ENCODE peak calls at places on chromosome 14, in eight cellular contexts. Y, J, M, X, D, P, S and L are unnamed samples.

GRCh38 chr14:67940476-67940875 is 120.9 kb downstream of the RAD51B start:
- DNase-seq in M (no peak), P (no peak), D (no peak), X (no peak), Y (no peak), S (no peak), J (no peak), L (no peak)

GRCh38 chr14:58822856-58823255 is 185.1 kb downstream of the DACT1 start:
- DNase-seq in J (no peak), D (no peak), Y (no peak), S (no peak), X (no peak), M (no peak), P (no peak), L (no peak)

GRCh38 chr14:86654558-86655184 is 1124.7 kb downstream of the FLRT2 start:
- DNase-seq in Y (peak; percentile 2), M (peak; percentile 38), J (peak; percentile 35), P (peak; percentile 49), D (peak; percentile 0), S (peak; percentile 0), X (peak; percentile 21), L (peak; percentile 11)

GRCh38 chr14:100340454-100340813 is 17.3 kb downstream of the SLC25A47 start:
- DNase-seq in X (no peak), P (no peak), Y (no peak), S (no peak), D (no peak), J (no peak), M (no peak), L (no peak)

GRCh38 chr14:26855051-26855753 is 257.4 kb upstream of the NOVA1 start:
- DNase-seq in D (no peak), P (no peak), M (no peak), J (no peak), S (no peak), X (no peak), Y (no peak), L (no peak)

GRCh38 chr14:94125659-94126418 is 3.6 kb downstream of the IFI27L2 start:
- DNase-seq in Y (no peak), J (no peak), D (no peak), M (no peak), S (no peak), X (no peak), P (no peak), L (no peak)

GRCh38 chr14:68139466-68140110 is 320.0 kb downstream of the RAD51B start:
- DNase-seq in P (no peak), J (no peak), S (no peak), D (no peak), M (no peak), X (no peak), Y (no peak), L (no peak)

GRCh38 chr14:95288672-95289322 is 30.9 kb downstream of the CLMN start:
- DNase-seq in P (no peak), M (no peak), Y (no peak), D (no peak), S (no peak), J (no peak), X (no peak), L (no peak)

GRCh38 chr14:50844397-50844796 is 13.4 kb upstream of the NIN start:
- DNase-seq in Y (no peak), M (no peak), P (no peak), S (no peak), J (no peak), D (no peak), X (no peak), L (no peak)

GRCh38 chr14:44732144-44732543 is 225.1 kb upstream of the FSCB start:
- DNase-seq in P (no peak), X (no peak), D (no peak), S (no peak), J (no peak), M (no peak), Y (no peak), L (no peak)

GRCh38 chr14:56891226-56891625 is 80.9 kb upstream of the OTX2 start:
- DNase-seq in Y (no peak), M (no peak), P (no peak), D (no peak), X (no peak), S (no peak), J (peak; percentile 21), L (no peak)

GRCh38 chr14:71487941-71488340 is 444.3 kb upstream of the RGS6 start:
- DNase-seq in D (no peak), S (no peak), X (peak; percentile 31), P (no peak), J (no peak), M (no peak), Y (no peak), L (no peak)

GRCh38 chr14:91339606-91340369 is 77.8 kb downstream of the CCDC88C start:
- DNase-seq in S (no peak), J (no peak), M (no peak), Y (no peak), D (no peak), X (no peak), P (no peak), L (no peak)

GRCh38 chr14:69325646-69326265 is 65.8 kb downstream of the GALNT16 start:
- DNase-seq in P (no peak), M (no peak), D (no peak), S (no peak), X (no peak), Y (no peak), J (no peak), L (no peak)

GRCh38 chr14:20455355-20456300 is 602 bp downstream of the APEX1 start:
- DNase-seq in J (no peak), Y (no peak), M (no peak), S (no peak), X (peak; percentile 89), P (peak; percentile 27), D (peak; percentile 8), L (no peak)

GRCh38 chr14:52051251-52051650 is 17.6 kb downstream of the NID2 start:
- DNase-seq in P (no peak), S (no peak), D (no peak), X (peak; percentile 7), J (no peak), M (no peak), Y (no peak), L (no peak)

GRCh38 chr14:74583689-74584434 is 28.2 kb downstream of the LTBP2 start:
- DNase-seq in M (no peak), P (no peak), J (no peak), S (peak; percentile 69), Y (peak; percentile 23), D (no peak), X (no peak), L (no peak)

GRCh38 chr14:69069020-69069421 is 83.9 kb downstream of the DCAF5 start:
- DNase-seq in Y (no peak), J (no peak), S (no peak), M (no peak), P (no peak), X (no peak), D (no peak), L (no peak)

GRCh38 chr14:43165651-43166050 is 1341.4 kb downstream of the FSCB start:
- DNase-seq in J (no peak), Y (no peak), D (no peak), X (no peak), P (no peak), M (no peak), S (no peak), L (no peak)

GRCh38 chr14:65348137-65348536 is 64.4 kb upstream of the FUT8 start:
- DNase-seq in Y (no peak), X (peak; percentile 40), D (no peak), S (no peak), M (no peak), J (no peak), P (no peak), L (no peak)

GRCh38 chr14:53411110-53411509 is 258.0 kb upstream of the DDHD1 start:
- DNase-seq in Y (no peak), P (no peak), S (no peak), M (no peak), D (no peak), X (no peak), J (no peak), L (no peak)

GRCh38 chr14:67393689-67394088 is 18.3 kb downstream of the PLEK2 start:
- DNase-seq in D (no peak), J (no peak), Y (no peak), M (no peak), P (no peak), X (no peak), S (no peak), L (no peak)

GRCh38 chr14:69815556-69815955 is 18.5 kb upstream of the SLC10A1 start:
- DNase-seq in J (no peak), M (no peak), X (no peak), P (no peak), Y (no peak), S (no peak), D (no peak), L (no peak)

GRCh38 chr14:50371546-50371945 is 25.1 kb downstream of the CDKL1 start:
- DNase-seq in J (no peak), P (no peak), D (no peak), X (no peak), Y (no peak), S (no peak), M (no peak), L (no peak)

GRCh38 chr14:101499513-101499912 is 61.8 kb upstream of the DIO3 start:
- DNase-seq in M (no peak), D (no peak), S (no peak), Y (no peak), P (no peak), J (no peak), X (no peak), L (no peak)

GRCh38 chr14:86015916-86016315 is 486.0 kb downstream of the FLRT2 start:
- DNase-seq in S (no peak), M (no peak), Y (no peak), J (no peak), D (no peak), P (no peak), X (no peak), L (no peak)

GRCh38 chr14:24664366-24664765 is 30.4 kb upstream of the GZMB start:
- DNase-seq in S (no peak), D (no peak), Y (no peak), J (no peak), X (no peak), P (no peak), M (no peak), L (no peak)

GRCh38 chr14:91872011-91872476 is 4.7 kb upstream of the TC2N start:
- DNase-seq in J (no peak), P (peak; percentile 13), X (peak; percentile 65), M (peak; percentile 74), D (no peak), Y (no peak), S (no peak), L (peak; percentile 27)